ENCODE peak calls at places on chromosomes 3 and 15, in nine cellular contexts. One of them, this sample, is unnamed. For H3K4me1 and H3K9me3, the result is how much of the 10 kb centered on the place peaks cover.

GRCh38 chr3:79564192-79564591 is 203.6 kb downstream of the ROBO1 start:
- DNase-seq in neural progenitor cell: no peak
- DNase-seq in lower lobe of right lung: no peak
- DNase-seq in mucosa of descending colon: no peak
- DNase-seq in H1: no peak
- DNase-seq in cardiac muscle cell: no peak
- DNase-seq in MM.1S: peak
- DNase-seq in GM12878: no peak
- DNase-seq in A549: no peak
- DNase-seq in this sample: no peak

GRCh38 chr3:185746470-185746869 is 78.4 kb downstream of the IGF2BP2 start:
- DNase-seq in neural progenitor cell: no peak
- DNase-seq in lower lobe of right lung: no peak
- DNase-seq in mucosa of descending colon: no peak
- DNase-seq in H1: no peak
- DNase-seq in cardiac muscle cell: no peak
- DNase-seq in MM.1S: no peak
- DNase-seq in GM12878: no peak
- DNase-seq in A549: no peak
- DNase-seq in this sample: no peak

GRCh38 chr3:149554826-149555225 is 80.3 kb downstream of the TM4SF4 start:
- DNase-seq in neural progenitor cell: no peak
- DNase-seq in lower lobe of right lung: no peak
- DNase-seq in mucosa of descending colon: no peak
- DNase-seq in H1: no peak
- DNase-seq in cardiac muscle cell: no peak
- DNase-seq in MM.1S: no peak
- DNase-seq in GM12878: no peak
- DNase-seq in A549: peak
- DNase-seq in this sample: peak

GRCh38 chr15:70752142-70752754 is 11.1 kb downstream of the UACA start:
- DNase-seq in neural progenitor cell: no peak
- DNase-seq in lower lobe of right lung: no peak
- DNase-seq in mucosa of descending colon: no peak
- DNase-seq in H1: no peak
- DNase-seq in cardiac muscle cell: no peak
- DNase-seq in MM.1S: peak
- DNase-seq in GM12878: no peak
- DNase-seq in A549: no peak
- DNase-seq in this sample: peak

GRCh38 chr3:30848093-30848779 is 46.2 kb downstream of the GADL1 start:
- DNase-seq in neural progenitor cell: no peak
- DNase-seq in lower lobe of right lung: no peak
- DNase-seq in mucosa of descending colon: no peak
- DNase-seq in H1: no peak
- DNase-seq in cardiac muscle cell: peak
- DNase-seq in MM.1S: no peak
- DNase-seq in GM12878: no peak
- DNase-seq in A549: no peak
- DNase-seq in this sample: peak

GRCh38 chr3:29333520-29333919 is 52.6 kb downstream of the RBMS3 start:
- DNase-seq in neural progenitor cell: no peak
- DNase-seq in lower lobe of right lung: no peak
- DNase-seq in mucosa of descending colon: no peak
- DNase-seq in H1: no peak
- DNase-seq in cardiac muscle cell: no peak
- DNase-seq in MM.1S: no peak
- DNase-seq in GM12878: no peak
- DNase-seq in A549: no peak
- DNase-seq in this sample: peak

GRCh38 chr3:13544951-13545651 is 3.8 kb upstream of the FBLN2 start:
- DNase-seq in neural progenitor cell: no peak
- DNase-seq in lower lobe of right lung: no peak
- DNase-seq in mucosa of descending colon: no peak
- DNase-seq in H1: no peak
- DNase-seq in cardiac muscle cell: no peak
- DNase-seq in MM.1S: no peak
- DNase-seq in GM12878: no peak
- DNase-seq in A549: no peak
- DNase-seq in this sample: no peak

GRCh38 chr3:65902304-65902793 is 136.4 kb downstream of the MAGI1 start:
- DNase-seq in neural progenitor cell: peak
- DNase-seq in lower lobe of right lung: no peak
- DNase-seq in mucosa of descending colon: peak
- DNase-seq in H1: peak
- DNase-seq in cardiac muscle cell: peak
- DNase-seq in MM.1S: no peak
- DNase-seq in GM12878: no peak
- DNase-seq in A549: no peak
- DNase-seq in this sample: no peak

GRCh38 chr3:193822492-193823220 is 229.6 kb downstream of the OPA1 start:
- DNase-seq in neural progenitor cell: no peak
- DNase-seq in lower lobe of right lung: no peak
- DNase-seq in mucosa of descending colon: no peak
- DNase-seq in H1: no peak
- DNase-seq in cardiac muscle cell: no peak
- DNase-seq in MM.1S: no peak
- DNase-seq in GM12878: no peak
- DNase-seq in A549: no peak
- DNase-seq in this sample: no peak

GRCh38 chr3:50574280-50574831 is 5.0 kb downstream of the HEMK1 start:
- DNase-seq in neural progenitor cell: no peak
- DNase-seq in lower lobe of right lung: no peak
- DNase-seq in mucosa of descending colon: no peak
- DNase-seq in H1: no peak
- DNase-seq in cardiac muscle cell: no peak
- DNase-seq in MM.1S: no peak
- DNase-seq in GM12878: no peak
- DNase-seq in A549: no peak
- DNase-seq in this sample: no peak

GRCh38 chr3:139299261-139300132 is 44.3 kb upstream of the MRPS22 start:
- DNase-seq in neural progenitor cell: no peak
- DNase-seq in lower lobe of right lung: no peak
- DNase-seq in mucosa of descending colon: no peak
- DNase-seq in H1: no peak
- DNase-seq in cardiac muscle cell: no peak
- DNase-seq in MM.1S: no peak
- DNase-seq in GM12878: no peak
- DNase-seq in A549: peak
- DNase-seq in this sample: peak

GRCh38 chr15:48720646-48721045 is 75.1 kb upstream of the FBN1 start:
- DNase-seq in neural progenitor cell: no peak
- DNase-seq in lower lobe of right lung: no peak
- DNase-seq in mucosa of descending colon: no peak
- DNase-seq in H1: no peak
- DNase-seq in cardiac muscle cell: no peak
- DNase-seq in MM.1S: no peak
- DNase-seq in GM12878: no peak
- DNase-seq in A549: no peak
- DNase-seq in this sample: peak

GRCh38 chr3:170357176-170357919 is at the start of gene SKIL:
- DNase-seq in neural progenitor cell: peak
- DNase-seq in lower lobe of right lung: peak
- DNase-seq in mucosa of descending colon: peak
- DNase-seq in H1: no peak
- DNase-seq in cardiac muscle cell: peak
- DNase-seq in MM.1S: peak
- DNase-seq in GM12878: peak
- DNase-seq in A549: peak
- DNase-seq in this sample: peak

GRCh38 chr15:31172606-31173005 is 71.1 kb upstream of the TRPM1 start:
- DNase-seq in neural progenitor cell: no peak
- DNase-seq in lower lobe of right lung: no peak
- DNase-seq in mucosa of descending colon: no peak
- DNase-seq in H1: no peak
- DNase-seq in cardiac muscle cell: no peak
- DNase-seq in MM.1S: no peak
- DNase-seq in GM12878: no peak
- DNase-seq in A549: no peak
- DNase-seq in this sample: no peak

GRCh38 chr3:23567917-23568316 is 237.8 kb upstream of the UBE2E1 start:
- DNase-seq in neural progenitor cell: no peak
- DNase-seq in lower lobe of right lung: no peak
- DNase-seq in mucosa of descending colon: no peak
- DNase-seq in H1: no peak
- DNase-seq in cardiac muscle cell: no peak
- DNase-seq in MM.1S: peak
- DNase-seq in GM12878: no peak
- DNase-seq in A549: peak
- DNase-seq in this sample: peak

GRCh38 chr3:36796896-36797295 is 32.5 kb upstream of the DCLK3 start:
- DNase-seq in neural progenitor cell: no peak
- DNase-seq in lower lobe of right lung: no peak
- DNase-seq in mucosa of descending colon: no peak
- DNase-seq in H1: no peak
- DNase-seq in cardiac muscle cell: no peak
- DNase-seq in MM.1S: no peak
- DNase-seq in GM12878: no peak
- DNase-seq in A549: peak
- DNase-seq in this sample: peak

GRCh38 chr3:105385179-105385578 is 18.5 kb downstream of the ALCAM start:
- DNase-seq in neural progenitor cell: no peak
- DNase-seq in lower lobe of right lung: no peak
- DNase-seq in mucosa of descending colon: no peak
- DNase-seq in H1: no peak
- DNase-seq in cardiac muscle cell: no peak
- DNase-seq in MM.1S: no peak
- DNase-seq in GM12878: no peak
- DNase-seq in A549: no peak
- DNase-seq in this sample: no peak

GRCh38 chr3:29525254-29525881 is 244.5 kb downstream of the RBMS3 start:
- DNase-seq in neural progenitor cell: no peak
- DNase-seq in lower lobe of right lung: no peak
- DNase-seq in mucosa of descending colon: no peak
- DNase-seq in H1: no peak
- DNase-seq in cardiac muscle cell: no peak
- DNase-seq in MM.1S: no peak
- DNase-seq in GM12878: no peak
- DNase-seq in A549: peak
- DNase-seq in this sample: peak

GRCh38 chr3:173770011-173770410 is 372.5 kb downstream of the NLGN1 start:
- DNase-seq in neural progenitor cell: no peak
- DNase-seq in lower lobe of right lung: no peak
- DNase-seq in mucosa of descending colon: no peak
- DNase-seq in H1: no peak
- DNase-seq in cardiac muscle cell: no peak
- DNase-seq in MM.1S: no peak
- DNase-seq in GM12878: no peak
- DNase-seq in A549: no peak
- DNase-seq in this sample: peak

GRCh38 chr15:95559875-95560394 is 770.6 kb upstream of the NR2F2 start:
- DNase-seq in neural progenitor cell: no peak
- DNase-seq in lower lobe of right lung: no peak
- DNase-seq in mucosa of descending colon: no peak
- DNase-seq in H1: no peak
- DNase-seq in cardiac muscle cell: no peak
- DNase-seq in MM.1S: no peak
- DNase-seq in GM12878: no peak
- DNase-seq in A549: peak
- DNase-seq in this sample: peak

GRCh38 chr3:71514621-71515020 is 68.9 kb downstream of the FOXP1 start:
- DNase-seq in neural progenitor cell: no peak
- DNase-seq in lower lobe of right lung: no peak
- DNase-seq in mucosa of descending colon: no peak
- DNase-seq in H1: no peak
- DNase-seq in cardiac muscle cell: no peak
- DNase-seq in MM.1S: no peak
- DNase-seq in GM12878: no peak
- DNase-seq in A549: no peak
- DNase-seq in this sample: no peak
- H3K4me1 ChIP-seq in neural progenitor cell: under half
- H3K4me1 ChIP-seq in lower lobe of right lung: under half
- H3K4me1 ChIP-seq in mucosa of descending colon: under half
- H3K4me1 ChIP-seq in H1: under half
- H3K4me1 ChIP-seq in cardiac muscle cell: under half
- H3K4me1 ChIP-seq in MM.1S: under half
- H3K4me1 ChIP-seq in GM12878: under half
- H3K4me1 ChIP-seq in A549: under half
- H3K4me1 ChIP-seq in this sample: under half

DNA sequence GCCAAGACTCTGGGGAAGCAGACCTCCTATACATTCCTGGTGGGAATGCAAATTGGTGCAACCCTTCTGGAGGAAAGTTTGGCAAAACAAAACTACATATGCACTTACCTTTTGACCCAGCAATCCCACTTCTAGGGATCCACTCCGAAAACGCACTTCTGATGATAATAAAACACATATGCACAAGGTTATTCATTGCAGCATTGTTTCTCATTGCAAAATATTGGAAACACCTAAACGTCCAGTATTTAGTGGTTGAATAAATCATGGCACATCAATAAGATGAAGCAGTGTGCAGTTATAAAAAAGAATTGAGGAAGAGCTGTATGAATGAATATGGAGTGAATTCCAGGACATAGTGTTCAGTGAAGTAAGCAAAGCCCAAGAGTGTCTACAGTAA is 145.4 kb upstream of the ABHD17C start:
- DNase-seq in neural progenitor cell: no peak
- DNase-seq in lower lobe of right lung: no peak
- DNase-seq in mucosa of descending colon: no peak
- DNase-seq in H1: no peak
- DNase-seq in cardiac muscle cell: no peak
- DNase-seq in MM.1S: no peak
- DNase-seq in GM12878: no peak
- DNase-seq in A549: no peak
- DNase-seq in this sample: peak
- H3K4me3 ChIP-seq in neural progenitor cell: no peak
- H3K4me3 ChIP-seq in lower lobe of right lung: no peak
- H3K4me3 ChIP-seq in mucosa of descending colon: no peak
- H3K4me3 ChIP-seq in H1: no peak
- H3K4me3 ChIP-seq in cardiac muscle cell: no peak
- H3K4me3 ChIP-seq in MM.1S: no peak
- H3K4me3 ChIP-seq in GM12878: no peak
- H3K4me3 ChIP-seq in A549: no peak
- H3K4me3 ChIP-seq in this sample: peak

GRCh38 chr15:26572606-26573350 is 200.1 kb downstream of the GABRB3 start:
- DNase-seq in neural progenitor cell: no peak
- DNase-seq in lower lobe of right lung: no peak
- DNase-seq in mucosa of descending colon: no peak
- DNase-seq in H1: no peak
- DNase-seq in cardiac muscle cell: no peak
- DNase-seq in MM.1S: no peak
- DNase-seq in GM12878: no peak
- DNase-seq in A549: no peak
- DNase-seq in this sample: no peak
- H3K9me3 ChIP-seq in neural progenitor cell: under half
- H3K9me3 ChIP-seq in lower lobe of right lung: under half
- H3K9me3 ChIP-seq in mucosa of descending colon: half or more
- H3K9me3 ChIP-seq in H1: under half
- H3K9me3 ChIP-seq in cardiac muscle cell: under half
- H3K9me3 ChIP-seq in MM.1S: under half
- H3K9me3 ChIP-seq in GM12878: under half
- H3K9me3 ChIP-seq in A549: under half
- H3K9me3 ChIP-seq in this sample: under half

DNA sequence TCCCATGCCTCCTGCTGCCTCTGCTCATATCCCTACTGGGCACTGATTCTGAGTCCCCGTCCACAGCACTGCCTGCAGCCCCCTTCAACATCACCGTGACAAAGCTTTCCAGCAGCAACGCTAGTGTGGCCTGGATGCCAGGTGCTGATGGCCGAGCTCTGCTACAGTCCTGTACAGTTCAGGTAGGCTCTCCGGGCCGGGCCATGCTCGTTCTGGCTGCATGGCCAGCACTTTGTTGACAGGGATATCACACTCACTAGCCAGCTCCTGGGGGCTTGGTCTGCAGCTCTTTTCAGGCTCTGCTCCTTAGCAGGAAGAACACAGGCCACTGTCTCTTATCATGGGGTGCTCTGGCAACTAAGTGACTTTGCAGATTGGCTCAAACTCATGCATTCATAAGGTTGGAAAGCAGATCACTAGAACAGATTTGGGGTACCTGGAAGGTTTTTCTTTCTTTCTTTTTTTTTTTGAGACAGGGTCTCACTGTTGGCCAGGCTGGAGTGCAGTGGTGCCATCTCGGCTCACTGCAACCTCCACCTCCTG is 6.0 kb downstream of the TYRO3 start:
- DNase-seq in neural progenitor cell: no peak
- DNase-seq in lower lobe of right lung: no peak
- DNase-seq in mucosa of descending colon: no peak
- DNase-seq in H1: no peak
- DNase-seq in cardiac muscle cell: peak
- DNase-seq in MM.1S: no peak
- DNase-seq in GM12878: no peak
- DNase-seq in A549: no peak
- DNase-seq in this sample: no peak
- H3K4me1 ChIP-seq in neural progenitor cell: half or more
- H3K4me1 ChIP-seq in lower lobe of right lung: under half
- H3K4me1 ChIP-seq in mucosa of descending colon: under half
- H3K4me1 ChIP-seq in H1: half or more
- H3K4me1 ChIP-seq in cardiac muscle cell: under half
- H3K4me1 ChIP-seq in MM.1S: under half
- H3K4me1 ChIP-seq in GM12878: under half
- H3K4me1 ChIP-seq in A549: under half
- H3K4me1 ChIP-seq in this sample: under half